ENCODE peak calls at places on chromosomes 1 and 21, in six cellular contexts. One of them, this sample, is unnamed.

GRCh38 chr1:18045206-18045605 is 62.4 kb upstream of the IGSF21 start:
- DNase-seq in endothelial cell of umbilical vein: no peak
- DNase-seq in HCT116: no peak
- DNase-seq in trophoblast cell: no peak
- DNase-seq in PC-3: no peak
- DNase-seq in H1: no peak
- DNase-seq in this sample: peak

GRCh38 chr1:1033731-1034437 is 14.0 kb downstream of the AGRN start:
- DNase-seq in H1: no peak
- DNase-seq in PC-3: no peak
- DNase-seq in trophoblast cell: no peak
- DNase-seq in endothelial cell of umbilical vein: no peak
- DNase-seq in HCT116: no peak
- DNase-seq in this sample: peak

GRCh38 chr1:232557661-232558260 is 72.2 kb downstream of the SIPA1L2 start:
- DNase-seq in trophoblast cell: no peak
- DNase-seq in HCT116: no peak
- DNase-seq in endothelial cell of umbilical vein: no peak
- DNase-seq in H1: no peak
- DNase-seq in PC-3: no peak
- DNase-seq in this sample: no peak

GRCh38 chr21:27536319-27536718 is 569.4 kb upstream of the ADAMTS5 start:
- DNase-seq in PC-3: no peak
- DNase-seq in endothelial cell of umbilical vein: no peak
- DNase-seq in H1: no peak
- DNase-seq in trophoblast cell: no peak
- DNase-seq in HCT116: no peak
- DNase-seq in this sample: no peak

GRCh38 chr1:156599811-156600210 is 1.5 kb downstream of the GPATCH4 start:
- DNase-seq in endothelial cell of umbilical vein: no peak
- DNase-seq in H1: no peak
- DNase-seq in PC-3: peak
- DNase-seq in HCT116: no peak
- DNase-seq in trophoblast cell: no peak
- DNase-seq in this sample: no peak

GRCh38 chr1:96845464-96845863 is 123.9 kb downstream of the PTBP2 start:
- DNase-seq in trophoblast cell: peak
- DNase-seq in endothelial cell of umbilical vein: peak
- DNase-seq in PC-3: peak
- DNase-seq in HCT116: peak
- DNase-seq in H1: peak
- DNase-seq in this sample: peak

GRCh38 chr1:12711421-12712005 is 4.4 kb upstream of the AADACL3 start:
- DNase-seq in PC-3: no peak
- DNase-seq in HCT116: no peak
- DNase-seq in H1: no peak
- DNase-seq in endothelial cell of umbilical vein: no peak
- DNase-seq in trophoblast cell: peak
- DNase-seq in this sample: no peak

GRCh38 chr21:37742115-37742514 is 174.1 kb downstream of the KCNJ6 start:
- DNase-seq in trophoblast cell: no peak
- DNase-seq in PC-3: no peak
- DNase-seq in H1: no peak
- DNase-seq in HCT116: no peak
- DNase-seq in endothelial cell of umbilical vein: no peak
- DNase-seq in this sample: no peak

GRCh38 chr1:2050482-2050792 is 226 bp downstream of the PRKCZ start:
- DNase-seq in HCT116: no peak
- DNase-seq in PC-3: peak
- DNase-seq in trophoblast cell: no peak
- DNase-seq in endothelial cell of umbilical vein: no peak
- DNase-seq in H1: no peak
- DNase-seq in this sample: peak

GRCh38 chr1:12067900-12068821 is 5.1 kb downstream of the TNFRSF8 start:
- DNase-seq in trophoblast cell: no peak
- DNase-seq in HCT116: no peak
- DNase-seq in H1: peak
- DNase-seq in endothelial cell of umbilical vein: no peak
- DNase-seq in PC-3: no peak
- DNase-seq in this sample: peak

GRCh38 chr1:145962157-145963102 is 1.9 kb downstream of the ANKRD34A start:
- DNase-seq in HCT116: no peak
- DNase-seq in PC-3: peak
- DNase-seq in endothelial cell of umbilical vein: no peak
- DNase-seq in H1: no peak
- DNase-seq in trophoblast cell: no peak
- DNase-seq in this sample: peak

GRCh38 chr1:155309423-155310021 is 856 bp downstream of the FDPS start:
- DNase-seq in PC-3: peak
- DNase-seq in trophoblast cell: no peak
- DNase-seq in HCT116: no peak
- DNase-seq in endothelial cell of umbilical vein: peak
- DNase-seq in H1: no peak
- DNase-seq in this sample: no peak

GRCh38 chr1:212595787-212596714 is 12.5 kb upstream of the ATF3 start:
- DNase-seq in HCT116: peak
- DNase-seq in PC-3: peak
- DNase-seq in H1: no peak
- DNase-seq in trophoblast cell: peak
- DNase-seq in endothelial cell of umbilical vein: peak
- DNase-seq in this sample: peak
- H2AFZ ChIP-seq in HCT116: peak
- H2AFZ ChIP-seq in PC-3: peak
- H2AFZ ChIP-seq in H1: peak
- H2AFZ ChIP-seq in trophoblast cell: no peak
- H2AFZ ChIP-seq in endothelial cell of umbilical vein: peak
- H2AFZ ChIP-seq in this sample: peak

GRCh38 chr1:66276229-66276628 is 257.7 kb upstream of the SGIP1 start:
- DNase-seq in endothelial cell of umbilical vein: no peak
- DNase-seq in H1: no peak
- DNase-seq in trophoblast cell: no peak
- DNase-seq in HCT116: no peak
- DNase-seq in PC-3: no peak
- DNase-seq in this sample: no peak
- H3K4me3 ChIP-seq in endothelial cell of umbilical vein: no peak
- H3K4me3 ChIP-seq in H1: no peak
- H3K4me3 ChIP-seq in trophoblast cell: no peak
- H3K4me3 ChIP-seq in HCT116: no peak
- H3K4me3 ChIP-seq in PC-3: no peak
- H3K4me3 ChIP-seq in this sample: no peak

GRCh38 chr1:246295968-246296367 is 211.1 kb downstream of the SMYD3 start:
- DNase-seq in trophoblast cell: no peak
- DNase-seq in PC-3: no peak
- DNase-seq in H1: no peak
- DNase-seq in endothelial cell of umbilical vein: peak
- DNase-seq in HCT116: no peak
- DNase-seq in this sample: no peak
- H2AFZ ChIP-seq in trophoblast cell: no peak
- H2AFZ ChIP-seq in PC-3: no peak
- H2AFZ ChIP-seq in H1: no peak
- H2AFZ ChIP-seq in endothelial cell of umbilical vein: peak
- H2AFZ ChIP-seq in HCT116: no peak
- H2AFZ ChIP-seq in this sample: no peak

GRCh38 chr1:8097077-8097799 is 71.1 kb upstream of the ERRFI1 start:
- DNase-seq in H1: no peak
- DNase-seq in PC-3: peak
- DNase-seq in HCT116: peak
- DNase-seq in endothelial cell of umbilical vein: peak
- DNase-seq in trophoblast cell: peak
- DNase-seq in this sample: no peak
- H3K4me3 ChIP-seq in H1: no peak
- H3K4me3 ChIP-seq in PC-3: peak
- H3K4me3 ChIP-seq in HCT116: no peak
- H3K4me3 ChIP-seq in endothelial cell of umbilical vein: no peak
- H3K4me3 ChIP-seq in trophoblast cell: no peak
- H3K4me3 ChIP-seq in this sample: no peak

GRCh38 chr1:100343897-100344296 is 8.4 kb upstream of the CDC14A start:
- DNase-seq in H1: no peak
- DNase-seq in HCT116: no peak
- DNase-seq in endothelial cell of umbilical vein: peak
- DNase-seq in PC-3: no peak
- DNase-seq in trophoblast cell: no peak
- DNase-seq in this sample: peak
- H2AFZ ChIP-seq in H1: peak
- H2AFZ ChIP-seq in HCT116: no peak
- H2AFZ ChIP-seq in endothelial cell of umbilical vein: no peak
- H2AFZ ChIP-seq in PC-3: no peak
- H2AFZ ChIP-seq in trophoblast cell: no peak
- H2AFZ ChIP-seq in this sample: peak

GRCh38 chr1:87129038-87129437 is 199.6 kb upstream of the LMO4 start:
- DNase-seq in H1: no peak
- DNase-seq in trophoblast cell: no peak
- DNase-seq in PC-3: no peak
- DNase-seq in endothelial cell of umbilical vein: no peak
- DNase-seq in HCT116: no peak
- DNase-seq in this sample: no peak

GRCh38 chr1:87127581-87127980 is 201.1 kb upstream of the LMO4 start:
- DNase-seq in endothelial cell of umbilical vein: no peak
- DNase-seq in H1: no peak
- DNase-seq in HCT116: no peak
- DNase-seq in PC-3: no peak
- DNase-seq in trophoblast cell: no peak
- DNase-seq in this sample: no peak

GRCh38 chr1:87130437-87130836 is 198.2 kb upstream of the LMO4 start:
- DNase-seq in H1: no peak
- DNase-seq in trophoblast cell: no peak
- DNase-seq in PC-3: no peak
- DNase-seq in endothelial cell of umbilical vein: no peak
- DNase-seq in HCT116: no peak
- DNase-seq in this sample: no peak

GRCh38 chr1:87131809-87132663 is 196.6 kb upstream of the LMO4 start:
- DNase-seq in H1: peak
- DNase-seq in endothelial cell of umbilical vein: peak
- DNase-seq in HCT116: peak
- DNase-seq in PC-3: peak
- DNase-seq in trophoblast cell: peak
- DNase-seq in this sample: peak

DNA sequence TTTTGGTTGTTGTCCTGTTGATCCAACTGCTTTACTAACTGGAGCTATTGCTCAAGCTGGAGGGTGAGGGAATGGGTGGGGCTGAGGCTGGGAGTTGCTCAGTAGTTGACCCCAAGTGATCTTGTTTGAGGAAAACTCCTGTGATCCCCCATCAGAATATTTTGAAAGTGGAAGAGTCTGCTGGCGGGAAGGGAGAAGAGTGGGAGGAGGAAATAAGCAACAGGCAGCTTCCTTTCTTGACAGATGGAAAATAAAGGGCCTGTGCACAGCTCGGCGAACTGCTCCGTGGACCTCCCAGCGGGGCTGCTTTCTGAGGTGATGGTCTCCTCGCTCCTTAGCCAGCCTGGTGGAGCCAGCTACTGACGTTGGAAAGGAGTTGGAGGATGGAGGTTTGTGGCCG is 199.1 kb upstream of the LMO4 start:
- DNase-seq in HCT116: no peak
- DNase-seq in H1: no peak
- DNase-seq in trophoblast cell: no peak
- DNase-seq in PC-3: no peak
- DNase-seq in endothelial cell of umbilical vein: no peak
- DNase-seq in this sample: no peak
- H3K4me3 ChIP-seq in HCT116: no peak
- H3K4me3 ChIP-seq in H1: no peak
- H3K4me3 ChIP-seq in trophoblast cell: no peak
- H3K4me3 ChIP-seq in PC-3: no peak
- H3K4me3 ChIP-seq in endothelial cell of umbilical vein: no peak
- H3K4me3 ChIP-seq in this sample: no peak

GRCh38 chr1:89908993-89909436 is 85.9 kb upstream of the ZNF326 start:
- DNase-seq in PC-3: peak
- DNase-seq in trophoblast cell: peak
- DNase-seq in endothelial cell of umbilical vein: no peak
- DNase-seq in HCT116: no peak
- DNase-seq in H1: no peak
- DNase-seq in this sample: no peak
- H2AFZ ChIP-seq in PC-3: no peak
- H2AFZ ChIP-seq in trophoblast cell: no peak
- H2AFZ ChIP-seq in endothelial cell of umbilical vein: peak
- H2AFZ ChIP-seq in HCT116: no peak
- H2AFZ ChIP-seq in H1: no peak
- H2AFZ ChIP-seq in this sample: no peak

GRCh38 chr1:45686081-45687013 is at the start of gene GPBP1L1:
- DNase-seq in HCT116: peak
- DNase-seq in PC-3: peak
- DNase-seq in trophoblast cell: peak
- DNase-seq in H1: peak
- DNase-seq in endothelial cell of umbilical vein: peak
- DNase-seq in this sample: peak
- H3K4me3 ChIP-seq in HCT116: peak
- H3K4me3 ChIP-seq in PC-3: peak
- H3K4me3 ChIP-seq in trophoblast cell: peak
- H3K4me3 ChIP-seq in H1: peak
- H3K4me3 ChIP-seq in endothelial cell of umbilical vein: peak
- H3K4me3 ChIP-seq in this sample: peak